ENCODE peak calls at places on chromosome 4, in ten cellular contexts. I, T, L, Z, M, G, P, W, V and J are unnamed samples.
A peak's percentile ranks its signal among the peaks of the same experiment; 100 is the strongest.

GRCh38 chr4:3489451-3489962 is 26.4 kb downstream of the DOK7 start:
- DNase-seq in I (no peak), T (no peak), L (peak; percentile 38), Z (no peak), M (no peak), G (peak; percentile 61), P (peak; percentile 44), W (no peak), V (no peak), J (peak; percentile 55)

GRCh38 chr4:10571896-10572295 is 112.7 kb downstream of the CLNK start:
- DNase-seq in I (no peak), T (peak; percentile 48), L (no peak), Z (no peak), M (no peak), G (no peak), P (no peak), W (no peak), V (no peak), J (no peak)

GRCh38 chr4:142274137-142274536 is 572.0 kb downstream of the INPP4B start:
- DNase-seq in I (no peak), T (peak; percentile 50), L (no peak), Z (no peak), M (no peak), G (no peak), P (no peak), W (no peak), V (no peak), J (no peak)

GRCh38 chr4:152885185-152885584 is 50.9 kb upstream of the FHDC1 start:
- DNase-seq in I (no peak), T (no peak), L (no peak), Z (no peak), M (no peak), G (no peak), P (no peak), W (no peak), V (no peak), J (no peak)

GRCh38 chr4:157221895-157222763 is 1.6 kb downstream of the GRIA2 start:
- DNase-seq in I (peak; percentile 37), T (no peak), L (no peak), Z (no peak), M (no peak), G (peak; percentile 51), P (peak; percentile 70), W (no peak), V (no peak), J (peak; percentile 79)

GRCh38 chr4:155629183-155629825 is 37.3 kb upstream of the GUCY1A1 start:
- DNase-seq in I (no peak), T (peak; percentile 49), L (no peak), Z (no peak), M (no peak), G (no peak), P (no peak), W (peak; percentile 43), V (no peak), J (no peak)

GRCh38 chr4:1472148-1472797 is 66.0 kb upstream of the NKX1-1 start:
- DNase-seq in I (no peak), T (no peak), L (no peak), Z (no peak), M (peak; percentile 64), G (no peak), P (peak; percentile 11), W (no peak), V (no peak), J (peak; percentile 23)

GRCh38 chr4:74038161-74039064 is at the start of gene CXCL3:
- DNase-seq in I (peak; percentile 76), T (peak; percentile 62), L (peak; percentile 72), Z (peak; percentile 6), M (peak; percentile 79), G (peak; percentile 34), P (peak; percentile 86), W (no peak), V (peak; percentile 94), J (peak; percentile 77)

GRCh38 chr4:86961605-86962295 is 26.9 kb downstream of the AFF1 start:
- DNase-seq in I (no peak), T (peak; percentile 81), L (peak; percentile 11), Z (peak; percentile 62), M (no peak), G (peak; percentile 28), P (no peak), W (no peak), V (no peak), J (no peak)

GRCh38 chr4:107519057-107519456 is 201.0 kb downstream of the PAPSS1 start:
- DNase-seq in I (no peak), T (peak; percentile 58), L (peak; percentile 8), Z (no peak), M (no peak), G (peak; percentile 58), P (peak; percentile 29), W (peak; percentile 19), V (peak; percentile 27), J (no peak)

GRCh38 chr4:74311696-74312313 is 3.5 kb downstream of the EPGN start:
- DNase-seq in I (peak; percentile 37), T (peak; percentile 84), L (peak; percentile 67), Z (peak; percentile 53), M (no peak), G (peak; percentile 26), P (no peak), W (peak; percentile 27), V (peak; percentile 40), J (no peak)

GRCh38 chr4:121253961-121254360 is 89.8 kb upstream of the TNIP3 start:
- DNase-seq in I (no peak), T (no peak), L (no peak), Z (no peak), M (no peak), G (no peak), P (no peak), W (no peak), V (no peak), J (no peak)

GRCh38 chr4:181643466-181643865 is 599.7 kb upstream of the TENM3 start:
- DNase-seq in I (no peak), T (no peak), L (no peak), Z (no peak), M (no peak), G (no peak), P (no peak), W (no peak), V (no peak), J (no peak)

GRCh38 chr4:78629991-78630541 is 78.5 kb downstream of the ANXA3 start:
- DNase-seq in I (peak; percentile 29), T (no peak), L (no peak), Z (peak; percentile 42), M (no peak), G (peak; percentile 56), P (no peak), W (no peak), V (no peak), J (no peak)

GRCh38 chr4:90357117-90357710 is 230.0 kb downstream of the CCSER1 start:
- DNase-seq in I (no peak), T (peak; percentile 91), L (peak; percentile 71), Z (peak; percentile 20), M (no peak), G (no peak), P (no peak), W (peak; percentile 6), V (no peak), J (no peak)
- TF ChIP-seq CTCF in I (peak; percentile 75), T (peak; percentile 69), L (peak; percentile 71), Z (peak; percentile 26), M (no peak), G (peak; percentile 58), P (peak; percentile 36), W (peak; percentile 12), V (peak; percentile 42), J (peak; percentile 54)

GRCh38 chr4:133161570-133161969 is 12.5 kb downstream of the PCDH10 start:
- DNase-seq in I (no peak), T (no peak), L (no peak), Z (no peak), M (no peak), G (no peak), P (no peak), W (no peak), V (no peak), J (no peak)
- TF ChIP-seq CTCF in I (no peak), T (no peak), L (no peak), Z (no peak), M (no peak), G (no peak), P (no peak), W (no peak), V (no peak), J (no peak)

DNA sequence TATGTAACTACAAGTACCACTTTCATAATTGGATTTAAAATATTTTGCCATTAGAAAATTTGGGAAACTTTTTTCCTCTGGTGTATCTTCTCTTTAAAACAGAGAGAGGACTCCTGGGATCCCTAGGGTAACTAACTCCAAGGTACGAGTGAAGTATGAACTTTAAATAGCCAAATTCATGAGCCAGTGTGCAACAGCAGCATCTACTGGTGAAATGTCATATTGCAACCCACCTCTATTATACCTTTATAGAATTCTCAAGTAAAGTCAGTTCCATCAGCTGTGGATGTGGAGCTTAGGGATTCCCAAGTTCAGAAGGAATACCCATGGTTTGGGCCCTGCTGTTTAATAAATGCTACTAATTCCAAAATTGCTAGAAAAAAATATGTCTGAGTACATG is 282.7 kb upstream of the TAPT1 start:
- DNase-seq in I (no peak), T (peak; percentile 14), L (peak; percentile 10), Z (no peak), M (no peak), G (no peak), P (no peak), W (no peak), V (no peak), J (no peak)
- TF ChIP-seq CTCF in I (no peak), T (peak; percentile 54), L (no peak), Z (no peak), M (no peak), G (peak; percentile 50), P (peak; percentile 22), W (peak; percentile 52), V (no peak), J (peak; percentile 62)

GRCh38 chr4:43709443-43709842 is 739.2 kb downstream of the KCTD8 start:
- DNase-seq in I (no peak), T (no peak), L (no peak), Z (no peak), M (no peak), G (no peak), P (no peak), W (no peak), V (no peak), J (no peak)
- TF ChIP-seq CTCF in I (peak; percentile 15), T (no peak), L (no peak), Z (no peak), M (no peak), G (no peak), P (no peak), W (no peak), V (no peak), J (no peak)

DNA sequence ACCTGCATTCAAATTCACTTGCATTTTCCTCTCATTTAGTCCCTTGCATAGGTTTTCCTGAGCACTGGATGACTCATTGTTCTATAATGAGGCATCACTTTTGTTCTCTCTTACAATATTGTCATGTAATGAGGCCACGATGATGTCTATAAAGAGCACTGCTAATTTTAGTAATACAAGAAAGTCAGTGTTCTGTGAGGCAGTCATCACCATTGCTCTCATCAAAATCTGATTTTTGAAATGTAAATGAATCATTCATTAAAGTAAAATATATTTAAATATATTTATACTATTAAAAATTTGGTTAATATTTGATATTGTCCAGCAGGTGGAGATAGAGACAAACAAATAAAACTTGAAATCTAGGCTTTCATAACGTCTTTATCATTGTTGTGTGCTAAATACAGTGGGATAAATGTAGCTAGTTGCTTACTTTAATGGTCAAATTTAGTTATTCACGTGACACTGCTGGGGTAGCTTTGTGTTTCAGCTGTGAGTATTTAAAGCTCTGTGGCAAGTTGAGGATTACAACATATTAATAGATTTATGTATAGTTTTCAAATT is 15.4 kb downstream of the HMGB2 start:
- DNase-seq in I (no peak), T (peak; percentile 70), L (peak; percentile 13), Z (peak; percentile 42), M (no peak), G (no peak), P (no peak), W (no peak), V (no peak), J (no peak)
- TF ChIP-seq CTCF in I (peak; percentile 34), T (peak; percentile 36), L (peak; percentile 51), Z (peak; percentile 75), M (peak; percentile 33), G (peak; percentile 1), P (no peak), W (no peak), V (peak; percentile 11), J (peak; percentile 64)